ENCODE peak calls at places on chromosomes 16 and 17, in six cellular contexts. J is C1 segment of cervical spinal cord; U is CD8-positive, alpha-beta T cell; M is Kasumi-1; C is heart left ventricle; X is Jurkat, Clone E6-1. L is an unnamed sample.

GRCh38 chr17:68740555-68741447 is 139.6 kb upstream of the FAM20A start:
- DNase-seq in M (peak; percentile 2), U (no peak), X (no peak), J (no peak), C (no peak), L (no peak)

GRCh38 chr16:82138478-82139285 is 31.3 kb downstream of the MPHOSPH6 start:
- DNase-seq in X (no peak), M (no peak), U (no peak), J (no peak), C (no peak), L (no peak)

GRCh38 chr16:28823291-28823718 is 506 bp downstream of the ATXN2L start:
- DNase-seq in M (no peak), J (no peak), C (no peak), U (no peak), X (no peak), L (no peak)

GRCh38 chr17:8900626-8901585 is 33.4 kb upstream of the PIK3R6 start:
- DNase-seq in C (no peak), M (no peak), J (no peak), U (no peak), X (no peak), L (no peak)

GRCh38 chr17:49217651-49218413 is 7.3 kb downstream of the ABI3 start:
- DNase-seq in J (no peak), X (peak; percentile 94), U (peak; percentile 83), C (peak; percentile 71), M (peak; percentile 91), L (peak; percentile 14)

GRCh38 chr16:86520317-86521210 is 10.2 kb downstream of the FOXF1 start:
- DNase-seq in J (no peak), X (no peak), C (no peak), U (no peak), M (peak; percentile 4), L (no peak)

GRCh38 chr16:79608976-79609375 is 8.4 kb upstream of the MAF start:
- DNase-seq in U (no peak), C (no peak), M (no peak), J (no peak), X (no peak), L (no peak)

GRCh38 chr16:68231384-68232136 is 4.4 kb downstream of the ESRP2 start:
- DNase-seq in U (no peak), J (no peak), C (no peak), X (no peak), M (no peak), L (no peak)

GRCh38 chr16:11539635-11540034 is 47.1 kb downstream of the LITAF start:
- DNase-seq in J (no peak), U (no peak), C (no peak), X (no peak), M (no peak), L (no peak)

GRCh38 chr17:59963738-59964454 is 644 bp downstream of the RNFT1 start:
- DNase-seq in J (no peak), C (peak; percentile 53), U (peak; percentile 64), X (no peak), M (peak; percentile 90), L (peak; percentile 29)

GRCh38 chr16:49866533-49867155 is 10.7 kb upstream of the ZNF423 start:
- DNase-seq in M (no peak), J (no peak), X (no peak), U (no peak), C (no peak), L (no peak)

GRCh38 chr16:90042946-90043514 is 23.8 kb upstream of the DBNDD1 start:
- DNase-seq in C (no peak), J (no peak), U (no peak), X (no peak), M (no peak), L (no peak)

GRCh38 chr16:13070268-13070667 is 168.9 kb downstream of the SHISA9 start:
- DNase-seq in U (no peak), J (peak; percentile 1), C (no peak), M (no peak), X (no peak), L (no peak)

GRCh38 chr17:65323055-65323454 is 185.9 kb downstream of the RGS9 start:
- DNase-seq in C (no peak), X (peak; percentile 7), U (no peak), J (no peak), M (no peak), L (no peak)

GRCh38 chr17:57732062-57732461 is 13.0 kb downstream of the CCDC182 start:
- DNase-seq in C (no peak), M (no peak), J (no peak), X (no peak), U (no peak), L (no peak)

GRCh38 chr17:77909236-77909635 is 49.3 kb upstream of the TNRC6C start:
- DNase-seq in C (no peak), M (no peak), U (no peak), X (no peak), J (no peak), L (peak; percentile 23)

GRCh38 chr17:75428775-75429469 is 23.4 kb upstream of the GRB2 start:
- DNase-seq in X (no peak), U (no peak), J (no peak), C (no peak), M (no peak), L (no peak)